ENCODE peak calls at places on chromosomes 1 and 21, in five cellular contexts. V is GM12891, R is T-cell, X is iris pigment epithelial cell, A is breast epithelium. O is an unnamed sample.

GRCh38 chr21:17089121-17089520 is 423.7 kb upstream of the CXADR start:
- DNase-seq in X (no peak), A (no peak), V (no peak), R (no peak), O (no peak)

GRCh38 chr21:33036430-33037162 is 10.9 kb downstream of the OLIG2 start:
- DNase-seq in V (no peak), R (no peak), A (no peak), X (peak), O (no peak)

GRCh38 chr1:183633676-183634343 is 1.8 kb downstream of the ARPC5 start:
- DNase-seq in A (no peak), V (no peak), R (no peak), X (peak), O (peak)

GRCh38 chr1:32250893-32251716 is at the start of gene LCK:
- DNase-seq in R (peak), X (no peak), V (no peak), A (no peak), O (peak)

GRCh38 chr1:203083463-203083921 is 2.3 kb downstream of the MYOG start:
- DNase-seq in X (no peak), R (no peak), V (no peak), A (no peak), O (no peak)

GRCh38 chr1:12067900-12068821 is 5.1 kb downstream of the TNFRSF8 start:
- DNase-seq in A (no peak), V (no peak), R (no peak), X (peak), O (peak)

GRCh38 chr1:236147068-236147467 is 4.7 kb downstream of the GPR137B start:
- DNase-seq in R (no peak), V (no peak), X (no peak), A (no peak), O (no peak)

GRCh38 chr1:237562247-237562823 is 328.4 kb downstream of the ZP4 start:
- DNase-seq in A (no peak), R (no peak), X (peak), V (peak), O (peak)

GRCh38 chr1:205978676-205979075 is 24.5 kb downstream of the RAB7B start:
- DNase-seq in R (no peak), X (no peak), V (no peak), A (no peak), O (no peak)

GRCh38 chr1:25795227-25795626 is 4.8 kb upstream of the SELENON start:
- DNase-seq in A (no peak), V (no peak), R (no peak), X (no peak), O (no peak)

GRCh38 chr1:33429846-33430750 is 797 bp downstream of the PHC2 start:
- DNase-seq in R (no peak), X (peak), V (peak), A (no peak), O (peak)

GRCh38 chr1:32894019-32894600 is 7.1 kb downstream of the TMEM54 start:
- DNase-seq in A (no peak), R (no peak), V (no peak), X (no peak), O (no peak)

GRCh38 chr1:208855403-208855802 is 611.2 kb upstream of the PLXNA2 start:
- DNase-seq in X (no peak), R (no peak), A (no peak), V (peak), O (peak)

GRCh38 chr1:113169591-113169990 is 96.6 kb downstream of the LRIG2 start:
- DNase-seq in V (no peak), A (no peak), R (no peak), X (no peak), O (no peak)

GRCh38 chr1:55048453-55049270 is 9.3 kb downstream of the PCSK9 start:
- DNase-seq in X (no peak), V (no peak), R (no peak), A (no peak), O (no peak)

GRCh38 chr1:232766224-232766890 is 38.9 kb upstream of the MAP10 start:
- DNase-seq in V (no peak), A (no peak), R (no peak), X (no peak), O (no peak)

GRCh38 chr1:180042994-180043622 is 88.5 kb downstream of the CEP350 start:
- DNase-seq in V (no peak), R (no peak), A (no peak), X (peak), O (no peak)

O was measured in GM13976.